ENCODE peak calls at places on chromosomes 4 and X, in five cellular contexts. Y, F, T, K and M are unnamed samples.

GRCh38 chr4:169611157-169611556 is 1.2 kb downstream of the NEK1 start:
- DNase-seq in Y (no peak), F (no peak), T (no peak), K (no peak), M (no peak)

GRCh38 chr4:110096406-110096805 is 102.0 kb downstream of the ELOVL6 start:
- DNase-seq in Y (no peak), F (no peak), T (no peak), K (no peak), M (no peak)

GRCh38 chr4:88497859-88498409 is 25.6 kb downstream of the PYURF start:
- DNase-seq in Y (no peak), F (no peak), T (no peak), K (no peak), M (no peak)

GRCh38 chrX:85851418-85851817 is 195.9 kb downstream of the CHM start:
- DNase-seq in Y (no peak), F (peak), T (no peak), K (no peak), M (peak)

GRCh38 chrX:77415161-77415560 is 32.0 kb upstream of the FGF16 start:
- DNase-seq in Y (no peak), F (no peak), T (no peak), K (no peak), M (no peak)

GRCh38 chrX:53795583-53795982 is 109.1 kb upstream of the HUWE1 start:
- DNase-seq in Y (no peak), F (no peak), T (no peak), K (no peak), M (no peak)

GRCh38 chr4:23828779-23829178 is 61.1 kb downstream of the PPARGC1A start:
- DNase-seq in Y (no peak), F (no peak), T (no peak), K (no peak), M (no peak)

GRCh38 chr4:110619401-110620247 is 3.3 kb downstream of the PITX2 start:
- DNase-seq in Y (no peak), F (no peak), T (no peak), K (no peak), M (no peak)

GRCh38 chrX:17062065-17062464 is 115.6 kb downstream of the REPS2 start:
- DNase-seq in Y (no peak), F (no peak), T (no peak), K (no peak), M (no peak)

GRCh38 chrX:17067534-17067933 is 121.1 kb downstream of the REPS2 start:
- DNase-seq in Y (no peak), F (no peak), T (no peak), K (no peak), M (no peak)

GRCh38 chrX:17065100-17065499 is 118.6 kb downstream of the REPS2 start:
- DNase-seq in Y (no peak), F (no peak), T (no peak), K (no peak), M (no peak)
- TF ChIP-seq CTCF in Y (no peak), F (no peak), T (no peak), K (no peak), M (peak)

DNA sequence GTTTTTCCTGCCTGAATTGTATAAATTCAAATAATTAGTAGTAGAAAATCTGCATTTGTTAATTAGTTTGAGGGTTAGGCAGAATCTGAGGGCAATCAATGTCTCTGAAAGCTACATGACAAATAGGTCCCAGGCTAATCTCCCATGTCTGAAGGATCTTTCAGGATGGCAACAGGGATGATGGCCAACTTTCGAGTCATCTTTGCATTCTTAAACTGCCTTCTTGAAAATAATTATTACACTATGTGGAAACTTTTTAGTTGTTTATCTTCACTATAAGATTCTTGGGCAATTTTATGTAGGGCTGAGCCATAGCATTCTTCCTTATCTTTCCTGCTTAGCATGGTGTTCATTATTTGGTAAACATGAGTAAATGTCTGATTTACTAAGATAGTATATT is 490.3 kb upstream of the EPHA5 start:
- DNase-seq in Y (no peak), F (no peak), T (peak), K (no peak), M (no peak)
- TF ChIP-seq CTCF in Y (no peak), F (no peak), T (no peak), K (no peak), M (no peak)

DNA sequence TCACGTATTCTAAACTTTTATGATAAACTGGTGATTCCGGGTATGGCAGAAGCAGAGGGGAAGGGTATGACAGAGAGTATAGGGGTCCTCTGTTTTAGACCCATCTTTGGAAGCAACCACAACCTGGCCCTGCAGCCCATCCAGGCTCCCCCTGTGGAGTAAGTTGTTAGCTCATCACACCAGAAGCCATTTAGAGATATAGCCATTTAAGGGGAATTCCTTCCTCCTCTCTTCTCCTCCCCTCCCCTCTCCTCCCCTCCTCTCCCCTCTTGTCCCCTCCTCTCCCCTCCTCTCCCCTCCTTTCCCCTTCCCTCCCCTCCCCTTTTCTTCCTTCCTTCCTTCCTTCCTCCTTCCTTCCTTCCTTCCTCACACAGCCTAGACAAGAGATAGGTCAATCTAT is 197.3 kb upstream of the LDB2 start:
- DNase-seq in Y (no peak), F (no peak), T (no peak), K (no peak), M (no peak)
- TF ChIP-seq CTCF in Y (no peak), F (no peak), T (no peak), K (no peak), M (no peak)

GRCh38 chrX:27619975-27620374 is 29.8 kb downstream of the DCAF8L2 start:
- DNase-seq in Y (no peak), F (no peak), T (peak), K (no peak), M (no peak)
- TF ChIP-seq CTCF in Y (no peak), F (peak), T (peak), K (no peak), M (peak)

DNA sequence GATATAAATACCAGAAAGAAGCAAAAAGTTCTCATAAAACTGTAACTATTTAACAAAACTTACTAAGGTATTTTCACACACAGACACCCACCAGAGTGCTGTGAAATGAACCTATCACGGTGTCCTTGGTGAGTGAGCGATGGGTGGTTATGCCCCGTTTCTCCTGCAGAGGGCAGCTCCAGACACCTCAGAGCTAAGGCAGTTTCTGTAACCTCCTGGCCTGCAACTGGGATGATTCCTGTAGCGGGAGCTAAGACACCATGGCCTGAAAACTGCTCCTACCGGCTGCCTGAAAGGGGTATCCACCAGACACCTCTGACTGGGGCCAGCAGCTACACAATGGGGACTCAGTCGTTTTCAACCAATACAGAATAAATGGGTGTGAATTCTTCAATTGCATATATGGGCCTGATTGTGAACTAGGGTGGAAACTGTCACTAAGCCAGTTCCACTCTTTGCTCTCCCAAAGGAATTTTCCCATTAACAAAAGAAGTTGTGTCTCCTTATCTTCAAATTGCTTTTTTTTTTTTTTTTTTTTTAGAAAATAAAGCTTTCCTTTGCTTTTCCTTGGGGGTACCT is 2375.8 kb upstream of the TENM3 start:
- DNase-seq in Y (no peak), F (peak), T (peak), K (no peak), M (no peak)
- TF ChIP-seq CTCF in Y (peak), F (peak), T (peak), K (no peak), M (peak)

GRCh38 chr4:143531773-143532491 is 18.4 kb downstream of the SMARCA5 start:
- DNase-seq in Y (no peak), F (no peak), T (no peak), K (no peak), M (no peak)

DNA sequence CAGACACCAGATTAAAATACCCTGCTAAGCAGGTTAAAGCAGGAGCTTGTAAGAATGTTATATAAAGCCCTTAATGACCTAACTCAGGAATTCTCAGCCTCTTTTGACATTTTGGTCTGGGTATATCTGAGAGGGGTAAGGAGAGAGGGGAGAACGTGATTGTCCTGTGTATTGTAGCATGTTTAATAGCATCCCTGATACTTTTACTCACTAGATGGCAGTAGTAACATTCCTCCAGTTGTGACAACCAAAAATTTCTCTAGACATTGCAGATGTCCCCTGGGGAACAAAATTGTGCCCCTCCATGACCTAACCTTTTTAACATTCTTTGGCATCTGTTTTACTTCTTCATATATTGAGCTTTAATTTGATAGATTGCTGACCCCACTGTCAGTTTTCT is 17.9 kb downstream of the SMARCA5 start:
- DNase-seq in Y (no peak), F (no peak), T (peak), K (no peak), M (no peak)
- TF ChIP-seq CTCF in Y (peak), F (peak), T (peak), K (no peak), M (peak)

GRCh38 chrX:134764202-134764785 is 106.0 kb upstream of the PLAC1 start:
- DNase-seq in Y (no peak), F (no peak), T (peak), K (no peak), M (peak)

GRCh38 chrX:134758652-134759051 is 100.4 kb upstream of the PLAC1 start:
- DNase-seq in Y (no peak), F (no peak), T (no peak), K (no peak), M (no peak)

GRCh38 chrX:134760671-134761070 is 102.4 kb upstream of the PLAC1 start:
- DNase-seq in Y (no peak), F (no peak), T (no peak), K (no peak), M (no peak)

GRCh38 chrX:134761788-134762187 is 103.5 kb upstream of the PLAC1 start:
- DNase-seq in Y (no peak), F (no peak), T (peak), K (no peak), M (no peak)
- TF ChIP-seq CTCF in Y (peak), F (peak), T (peak), K (no peak), M (peak)

GRCh38 chr4:13436962-13437361 is 47.2 kb downstream of the RAB28 start:
- DNase-seq in Y (no peak), F (no peak), T (no peak), K (no peak), M (no peak)

GRCh38 chr4:13427599-13428325 is 56.4 kb downstream of the RAB28 start:
- DNase-seq in Y (no peak), F (no peak), T (no peak), K (no peak), M (no peak)

GRCh38 chr4:13432453-13432852 is 51.7 kb downstream of the RAB28 start:
- DNase-seq in Y (no peak), F (no peak), T (no peak), K (no peak), M (no peak)

GRCh38 chr4:13430834-13431568 is 53.1 kb downstream of the RAB28 start:
- DNase-seq in Y (no peak), F (no peak), T (peak), K (no peak), M (no peak)
- TF ChIP-seq CTCF in Y (peak), F (peak), T (peak), K (no peak), M (peak)